ENCODE peak calls at places on chromosomes 13 and 19, in eight cellular contexts. L is lower lobe of right lung, F is ovary, H is prostate gland, O is right lobe of liver, M is uterus, D is heart right ventricle, X is spleen. Y is an unnamed sample. For H3K4me1, the result is how much of the 10 kb centered on the place peaks cover.

GRCh38 chr19:42596391-42597071 is 1.8 kb upstream of the CEACAM8 start:
- DNase-seq in O (peak), D (peak), L (peak), X (peak), M (no peak), F (no peak), H (peak), Y (peak)

GRCh38 chr19:7191946-7192691 is 102.1 kb downstream of the INSR start:
- DNase-seq in O (no peak), F (no peak), H (no peak), D (no peak), L (no peak), X (no peak), M (no peak), Y (no peak)

GRCh38 chr19:19538077-19538764 is at the start of gene CILP2:
- DNase-seq in X (no peak), H (no peak), O (peak), M (no peak), L (peak), D (peak), F (peak), Y (peak)

GRCh38 chr13:85501616-85502015 is 297.6 kb downstream of the SLITRK6 start:
- DNase-seq in H (no peak), O (no peak), M (no peak), L (no peak), F (no peak), X (no peak), D (no peak), Y (no peak)

GRCh38 chr19:43332058-43332922 is 21.2 kb upstream of the CD177 start:
- DNase-seq in D (no peak), L (no peak), O (no peak), X (no peak), H (no peak), F (no peak), M (no peak), Y (no peak)

GRCh38 chr13:101945435-101945834 is 456.4 kb downstream of the FGF14 start:
- DNase-seq in O (no peak), X (no peak), M (no peak), H (no peak), F (no peak), D (no peak), L (no peak), Y (no peak)

GRCh38 chr13:95023405-95023804 is 277.8 kb downstream of the ABCC4 start:
- DNase-seq in X (no peak), H (no peak), F (no peak), D (no peak), O (no peak), M (no peak), L (no peak), Y (no peak)

GRCh38 chr19:49017666-49018351 is 918 bp upstream of the LHB start:
- DNase-seq in X (peak), L (peak), D (peak), H (no peak), O (no peak), F (peak), M (peak), Y (peak)

GRCh38 chr19:1377176-1377964 is 6.3 kb upstream of the NDUFS7 start:
- DNase-seq in H (no peak), F (no peak), L (no peak), O (peak), M (no peak), D (no peak), X (no peak), Y (no peak)

GRCh38 chr19:36093146-36093662 is 17.7 kb upstream of the OVOL3 start:
- DNase-seq in D (no peak), M (no peak), X (no peak), H (no peak), L (no peak), F (no peak), O (no peak), Y (no peak)

GRCh38 chr13:103291693-103292572 is 225.7 kb upstream of the SLC10A2 start:
- DNase-seq in H (no peak), O (no peak), L (no peak), F (no peak), D (no peak), M (no peak), X (no peak), Y (no peak)

GRCh38 chr19:56132316-56132822 is 8.7 kb upstream of the ZNF444 start:
- DNase-seq in M (peak), F (no peak), X (no peak), L (peak), O (no peak), H (no peak), D (no peak), Y (no peak)

GRCh38 chr19:16228637-16229321 is 31.1 kb downstream of the AP1M1 start:
- DNase-seq in M (no peak), X (no peak), F (no peak), O (no peak), D (no peak), H (no peak), L (no peak), Y (no peak)

GRCh38 chr19:38711726-38712153 is 32.5 kb downstream of the CAPN12 start:
- DNase-seq in X (no peak), F (peak), H (peak), M (peak), O (no peak), L (peak), D (peak), Y (no peak)

GRCh38 chr13:98372886-98373285 is 195.8 kb upstream of the RNF113B start:
- DNase-seq in X (no peak), L (no peak), D (no peak), M (no peak), F (no peak), O (no peak), H (no peak), Y (no peak)

GRCh38 chr13:42894765-42895181 is 97.3 kb downstream of the EPSTI1 start:
- DNase-seq in F (no peak), O (no peak), H (no peak), M (no peak), L (no peak), D (no peak), X (no peak), Y (no peak)

GRCh38 chr19:22619932-22620331 is 14.2 kb upstream of the ZNF492 start:
- DNase-seq in X (no peak), O (peak), L (no peak), D (no peak), M (no peak), H (no peak), F (no peak), Y (no peak)

GRCh38 chr13:99434258-99434788 is 66.9 kb upstream of the TM9SF2 start:
- DNase-seq in M (no peak), L (no peak), D (no peak), H (no peak), F (no peak), O (no peak), X (no peak), Y (no peak)
- TF ChIP-seq CTCF in M (no peak), L (no peak), D (no peak), H (no peak), F (no peak), O (no peak), X (no peak), Y (no peak)

DNA sequence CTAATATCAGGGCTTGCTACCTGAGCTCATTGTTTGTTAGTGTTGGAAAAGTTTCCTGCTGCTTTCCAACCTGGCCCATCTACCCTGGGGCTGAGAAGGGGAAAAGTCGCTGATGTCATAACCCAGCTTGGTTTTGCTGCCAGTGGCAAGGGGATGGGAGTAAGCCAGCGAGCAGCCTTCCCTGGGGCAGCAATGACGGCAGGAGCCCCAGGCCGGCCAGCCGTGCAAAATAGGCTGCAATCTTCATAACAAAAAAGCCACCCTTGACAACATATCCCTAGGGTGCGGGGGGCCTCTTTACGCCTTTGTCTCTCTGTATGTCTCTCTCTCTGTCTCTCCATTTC is 30.1 kb downstream of the SERP2 start:
- DNase-seq in D (no peak), M (no peak), F (no peak), O (peak), X (no peak), H (no peak), L (no peak), Y (no peak)
- H3K4me1 ChIP-seq in D (under half), M (under half), F (under half), O (under half), X (under half), H (under half), L (under half), Y (under half)

GRCh38 chr13:21677075-21677628 is 6.3 kb downstream of the FGF9 start:
- DNase-seq in X (no peak), F (no peak), H (no peak), D (no peak), O (no peak), M (no peak), L (no peak), Y (no peak)
- TF ChIP-seq CTCF in X (no peak), F (no peak), H (no peak), D (no peak), O (no peak), M (no peak), L (no peak), Y (no peak)

GRCh38 chr19:10416380-10417257 is 3.7 kb upstream of the PDE4A start:
- DNase-seq in D (peak), H (peak), M (peak), F (peak), L (peak), X (peak), O (peak), Y (peak)

GRCh38 chr19:10417598-10418280 is 2.6 kb upstream of the PDE4A start:
- DNase-seq in O (no peak), H (no peak), L (no peak), D (no peak), F (no peak), X (no peak), M (no peak), Y (peak)

GRCh38 chr19:10419200-10419645 is 1.1 kb upstream of the PDE4A start:
- DNase-seq in D (no peak), L (no peak), H (no peak), M (no peak), X (no peak), O (no peak), F (no peak), Y (peak)

GRCh38 chr19:10418281-10419199 is 1.8 kb upstream of the PDE4A start:
- DNase-seq in M (no peak), D (no peak), L (no peak), O (no peak), X (no peak), H (no peak), F (no peak), Y (peak)

DNA sequence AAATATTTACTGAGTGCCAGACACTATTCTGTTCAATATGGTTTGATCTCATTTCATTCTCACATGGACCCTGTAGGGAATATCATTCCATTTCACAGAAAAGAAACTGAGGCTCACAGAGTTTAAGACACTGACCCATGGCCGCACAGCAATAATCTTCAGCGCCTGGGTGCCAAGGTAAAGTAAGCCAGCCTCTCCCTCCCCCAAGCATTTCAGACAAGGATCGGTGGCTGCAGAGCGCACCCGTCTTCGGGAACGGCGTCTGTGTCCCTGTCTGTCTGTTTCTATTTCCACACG is 4.3 kb upstream of the PDE4A start:
- DNase-seq in M (no peak), D (no peak), L (no peak), H (no peak), F (no peak), O (no peak), X (no peak), Y (no peak)
- H3K4me1 ChIP-seq in M (under half), D (under half), L (under half), H (under half), F (under half), O (under half), X (half or more), Y (under half)

GRCh38 chr19:57320180-57321084 is at the start of gene ZNF543:
- DNase-seq in O (peak), F (peak), M (peak), H (peak), D (peak), X (peak), L (peak), Y (peak)
- TF ChIP-seq CTCF in O (no peak), F (peak), M (no peak), H (no peak), D (no peak), X (no peak), L (no peak), Y (no peak)

GRCh38 chr19:45345506-45345860 is 4.9 kb downstream of the KLC3 start:
- DNase-seq in H (no peak), M (no peak), D (no peak), O (no peak), L (no peak), X (no peak), F (no peak), Y (no peak)

GRCh38 chr19:45348367-45349125 is 8.0 kb downstream of the KLC3 start:
- DNase-seq in X (no peak), O (no peak), L (no peak), F (no peak), D (no peak), M (no peak), H (no peak), Y (no peak)

GRCh38 chr19:45347570-45348366 is 7.2 kb downstream of the KLC3 start:
- DNase-seq in O (no peak), H (no peak), L (no peak), X (no peak), F (no peak), D (no peak), M (no peak), Y (no peak)

GRCh38 chr19:45344621-45345505 is 4.3 kb downstream of the KLC3 start:
- DNase-seq in O (no peak), M (no peak), X (no peak), D (no peak), F (no peak), L (no peak), H (no peak), Y (no peak)

DNA sequence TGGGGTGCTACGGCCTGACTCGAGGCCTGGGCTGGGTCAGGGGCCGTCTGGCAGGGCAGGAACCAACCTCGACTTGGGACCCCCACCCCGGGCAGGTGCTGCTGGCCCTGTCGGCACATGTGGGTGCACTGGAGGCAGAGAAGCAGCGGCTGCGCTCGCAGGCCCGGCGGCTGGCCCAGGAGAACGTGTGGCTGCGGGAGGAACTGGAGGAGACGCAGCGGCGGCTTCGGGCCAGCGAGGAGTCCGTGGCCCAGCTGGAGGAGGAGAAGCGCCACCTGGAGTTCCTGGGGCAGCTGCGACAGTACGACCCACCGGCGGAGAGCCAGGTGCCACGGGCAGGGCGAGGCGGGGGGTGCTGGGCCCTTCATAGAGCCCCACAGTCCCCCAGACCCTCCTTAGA is 5.9 kb downstream of the KLC3 start:
- DNase-seq in O (no peak), X (no peak), F (no peak), L (no peak), D (no peak), M (no peak), H (no peak), Y (no peak)
- H3K4me1 ChIP-seq in O (under half), X (under half), F (under half), L (under half), D (under half), M (under half), H (under half), Y (under half)

Y was measured in BE2C.